ENCODE peak calls at places on chromosomes 5 and 9, in seven cellular contexts. K, P, J, B, W, D and T are unnamed samples.

GRCh38 chr9:95366731-95367325 is 49.3 kb upstream of the FANCC start:
- DNase-seq in K (no peak), P (no peak), J (peak; percentile 16), B (no peak), W (no peak), D (no peak), T (no peak)

GRCh38 chr9:113508111-113508749 is 44.7 kb downstream of the RGS3 start:
- DNase-seq in K (no peak), P (peak; percentile 24), J (peak; percentile 25), B (no peak), W (no peak), D (peak; percentile 41), T (no peak)

GRCh38 chr9:27355166-27355565 is 58.2 kb upstream of the EQTN start:
- DNase-seq in K (no peak), P (no peak), J (peak; percentile 13), B (no peak), W (no peak), D (no peak), T (peak; percentile 40)

GRCh38 chr9:109064963-109065701 is 51.8 kb upstream of the CTNNAL1 start:
- DNase-seq in K (peak; percentile 13), P (no peak), J (peak; percentile 11), B (no peak), W (no peak), D (peak; percentile 62), T (peak; percentile 60)

GRCh38 chr9:99549441-99549840 is 272.2 kb upstream of the NR4A3 start:
- DNase-seq in K (no peak), P (no peak), J (no peak), B (no peak), W (no peak), D (no peak), T (no peak)

GRCh38 chr5:73796164-73797141 is 170.5 kb downstream of the ARHGEF28 start:
- DNase-seq in K (peak; percentile 89), P (peak; percentile 41), J (peak; percentile 99), B (no peak), W (no peak), D (peak; percentile 88), T (peak; percentile 99)

GRCh38 chr9:128056887-128057723 is 10.0 kb downstream of the NAIF1 start:
- DNase-seq in K (no peak), P (no peak), J (no peak), B (no peak), W (peak; percentile 84), D (no peak), T (no peak)

GRCh38 chr5:87311400-87312279 is 44.0 kb downstream of the RASA1 start:
- DNase-seq in K (no peak), P (no peak), J (no peak), B (no peak), W (no peak), D (no peak), T (peak; percentile 17)

GRCh38 chr9:4936277-4936676 is 48.8 kb upstream of the JAK2 start:
- DNase-seq in K (no peak), P (no peak), J (no peak), B (no peak), W (no peak), D (no peak), T (no peak)

GRCh38 chr5:137360607-137361006 is 138.5 kb downstream of the SPOCK1 start:
- DNase-seq in K (no peak), P (no peak), J (peak; percentile 69), B (no peak), W (no peak), D (no peak), T (no peak)